ENCODE peak calls at places on chromosomes 1 and 21, in four cellular contexts. M, Y, B and Z are unnamed samples.

GRCh38 chr1:181936269-181936668 is 125.2 kb downstream of the ZNF648 start:
- DNase-seq in Y (no peak), M (no peak), B (no peak), Z (no peak)

GRCh38 chr1:155931332-155932038 is 2.7 kb downstream of the KHDC4 start:
- DNase-seq in M (peak; percentile 56), B (no peak), Y (no peak), Z (no peak)

GRCh38 chr1:227059076-227059475 is 119.0 kb downstream of the COQ8A start:
- DNase-seq in B (no peak), M (no peak), Y (no peak), Z (no peak)

GRCh38 chr1:15936025-15936424 is 39.9 kb downstream of the ZBTB17 start:
- DNase-seq in M (no peak), Y (no peak), B (no peak), Z (peak; percentile 48)

GRCh38 chr1:109619655-109620395 is at the start of gene AMPD2:
- DNase-seq in B (peak; percentile 60), Y (peak; percentile 67), M (peak; percentile 94), Z (peak; percentile 96)

GRCh38 chr21:25465263-25465662 is 142.0 kb downstream of the MRPL39 start:
- DNase-seq in M (no peak), B (no peak), Y (no peak), Z (no peak)

GRCh38 chr1:202081992-202082391 is 40.7 kb upstream of the GPR37L1 start:
- DNase-seq in Y (no peak), B (no peak), M (no peak), Z (no peak)

GRCh38 chr1:91843843-91844242 is 42.1 kb downstream of the TGFBR3 start:
- DNase-seq in M (no peak), B (no peak), Y (no peak), Z (no peak)

GRCh38 chr1:22039594-22040347 is 12.7 kb upstream of the CDC42 start:
- DNase-seq in B (peak; percentile 88), Y (peak; percentile 76), M (peak; percentile 74), Z (peak; percentile 86)

GRCh38 chr1:76073471-76073870 is 1.1 kb upstream of the ST6GALNAC3 start:
- DNase-seq in B (no peak), M (peak; percentile 81), Y (no peak), Z (no peak)

GRCh38 chr21:38999148-38999547 is 184.1 kb downstream of the PSMG1 start:
- DNase-seq in M (peak; percentile 47), B (no peak), Y (no peak), Z (no peak)

GRCh38 chr1:85629532-85629920 is 49.0 kb downstream of the CCN1 start:
- DNase-seq in Y (no peak), M (peak; percentile 14), B (no peak), Z (no peak)

GRCh38 chr21:44757731-44758130 is 43.9 kb downstream of the UBE2G2 start:
- DNase-seq in M (no peak), Y (no peak), B (no peak), Z (peak; percentile 45)

GRCh38 chr1:29925058-29925457 is 688.7 kb downstream of the PTPRU start:
- DNase-seq in M (no peak), Y (no peak), B (no peak), Z (no peak)

GRCh38 chr1:59568158-59568935 is 246.4 kb upstream of the HOOK1 start:
- DNase-seq in Y (no peak), B (no peak), M (peak; percentile 45), Z (no peak)